ENCODE peak calls at places on chromosomes 3 and 15, in five cellular contexts. One of them, this sample, is unnamed.
A peak's percentile ranks its signal among the peaks of the same experiment; 100 is the strongest.

GRCh38 chr15:33425149-33425548 is 114.4 kb downstream of the RYR3 start:
- DNase-seq in cerebellar cortex: no peak
- DNase-seq in WTC11: no peak
- DNase-seq in CD8-positive, alpha-beta memory T cell: no peak
- DNase-seq in activated CD4-positive, CD25-positive, alpha-beta regulatory T cell: no peak
- DNase-seq in this sample: no peak

GRCh38 chr15:49927462-49927861 is 191.6 kb downstream of the ATP8B4 start:
- DNase-seq in CD8-positive, alpha-beta memory T cell: no peak
- DNase-seq in WTC11: no peak
- DNase-seq in cerebellar cortex: no peak
- DNase-seq in activated CD4-positive, CD25-positive, alpha-beta regulatory T cell: no peak
- DNase-seq in this sample: no peak

GRCh38 chr3:133377396-133377795 is 22.5 kb upstream of the BFSP2 start:
- DNase-seq in CD8-positive, alpha-beta memory T cell: no peak
- DNase-seq in cerebellar cortex: peak; percentile 47
- DNase-seq in WTC11: no peak
- DNase-seq in activated CD4-positive, CD25-positive, alpha-beta regulatory T cell: no peak
- DNase-seq in this sample: no peak

GRCh38 chr3:54928056-54928770 is at the start of gene LRTM1:
- DNase-seq in cerebellar cortex: no peak
- DNase-seq in CD8-positive, alpha-beta memory T cell: no peak
- DNase-seq in activated CD4-positive, CD25-positive, alpha-beta regulatory T cell: no peak
- DNase-seq in WTC11: no peak
- DNase-seq in this sample: no peak

GRCh38 chr3:157160652-157161480 is 919 bp upstream of the CCNL1 start:
- DNase-seq in cerebellar cortex: peak; percentile 75
- DNase-seq in CD8-positive, alpha-beta memory T cell: peak; percentile 71
- DNase-seq in WTC11: no peak
- DNase-seq in activated CD4-positive, CD25-positive, alpha-beta regulatory T cell: peak; percentile 41
- DNase-seq in this sample: peak; percentile 92

GRCh38 chr3:155308831-155309230 is 15.3 kb upstream of the STRIT1 start:
- DNase-seq in WTC11: no peak
- DNase-seq in CD8-positive, alpha-beta memory T cell: no peak
- DNase-seq in cerebellar cortex: no peak
- DNase-seq in activated CD4-positive, CD25-positive, alpha-beta regulatory T cell: no peak
- DNase-seq in this sample: no peak

GRCh38 chr3:47645551-47645950 is 66.9 kb upstream of the CSPG5 start:
- DNase-seq in activated CD4-positive, CD25-positive, alpha-beta regulatory T cell: no peak
- DNase-seq in cerebellar cortex: no peak
- DNase-seq in CD8-positive, alpha-beta memory T cell: no peak
- DNase-seq in WTC11: no peak
- DNase-seq in this sample: no peak

GRCh38 chr3:88151358-88151757 is 1.6 kb downstream of the C3orf38 start:
- DNase-seq in activated CD4-positive, CD25-positive, alpha-beta regulatory T cell: no peak
- DNase-seq in cerebellar cortex: no peak
- DNase-seq in WTC11: no peak
- DNase-seq in CD8-positive, alpha-beta memory T cell: no peak
- DNase-seq in this sample: no peak

GRCh38 chr3:122969585-122970453 is 57.7 kb downstream of the SEMA5B start:
- DNase-seq in cerebellar cortex: no peak
- DNase-seq in activated CD4-positive, CD25-positive, alpha-beta regulatory T cell: no peak
- DNase-seq in WTC11: no peak
- DNase-seq in CD8-positive, alpha-beta memory T cell: no peak
- DNase-seq in this sample: no peak

GRCh38 chr3:4898454-4899313 is 80.6 kb upstream of the BHLHE40 start:
- DNase-seq in cerebellar cortex: no peak
- DNase-seq in activated CD4-positive, CD25-positive, alpha-beta regulatory T cell: no peak
- DNase-seq in WTC11: no peak
- DNase-seq in CD8-positive, alpha-beta memory T cell: no peak
- DNase-seq in this sample: no peak

GRCh38 chr3:150636258-150636657 is 33.1 kb downstream of the SELENOT start:
- DNase-seq in cerebellar cortex: no peak
- DNase-seq in CD8-positive, alpha-beta memory T cell: no peak
- DNase-seq in activated CD4-positive, CD25-positive, alpha-beta regulatory T cell: no peak
- DNase-seq in WTC11: no peak
- DNase-seq in this sample: no peak

GRCh38 chr3:34357461-34357860 is 559.0 kb downstream of the PDCD6IP start:
- DNase-seq in activated CD4-positive, CD25-positive, alpha-beta regulatory T cell: no peak
- DNase-seq in CD8-positive, alpha-beta memory T cell: no peak
- DNase-seq in cerebellar cortex: no peak
- DNase-seq in WTC11: no peak
- DNase-seq in this sample: no peak

GRCh38 chr15:96340611-96341464 is 10.3 kb downstream of the NR2F2 start:
- DNase-seq in WTC11: peak; percentile 80
- DNase-seq in CD8-positive, alpha-beta memory T cell: no peak
- DNase-seq in cerebellar cortex: peak; percentile 74
- DNase-seq in activated CD4-positive, CD25-positive, alpha-beta regulatory T cell: no peak
- DNase-seq in this sample: no peak

GRCh38 chr15:99613887-99614642 is 48.3 kb downstream of the MEF2A start:
- DNase-seq in activated CD4-positive, CD25-positive, alpha-beta regulatory T cell: no peak
- DNase-seq in cerebellar cortex: no peak
- DNase-seq in CD8-positive, alpha-beta memory T cell: no peak
- DNase-seq in WTC11: no peak
- DNase-seq in this sample: peak; percentile 59

GRCh38 chr3:126393563-126393962 is 1.1 kb upstream of the CFAP100 start:
- DNase-seq in CD8-positive, alpha-beta memory T cell: no peak
- DNase-seq in activated CD4-positive, CD25-positive, alpha-beta regulatory T cell: no peak
- DNase-seq in WTC11: no peak
- DNase-seq in cerebellar cortex: no peak
- DNase-seq in this sample: no peak

GRCh38 chr15:43792761-43793493 is 807 bp downstream of the SERF2 start:
- DNase-seq in cerebellar cortex: no peak
- DNase-seq in WTC11: peak; percentile 23
- DNase-seq in CD8-positive, alpha-beta memory T cell: peak; percentile 27
- DNase-seq in activated CD4-positive, CD25-positive, alpha-beta regulatory T cell: no peak
- DNase-seq in this sample: peak; percentile 59

GRCh38 chr3:156620260-156620659 is 54.1 kb upstream of the TIPARP start:
- DNase-seq in CD8-positive, alpha-beta memory T cell: no peak
- DNase-seq in WTC11: no peak
- DNase-seq in activated CD4-positive, CD25-positive, alpha-beta regulatory T cell: no peak
- DNase-seq in cerebellar cortex: no peak
- DNase-seq in this sample: no peak

GRCh38 chr3:104825116-104825515 is 541.6 kb upstream of the ALCAM start:
- DNase-seq in CD8-positive, alpha-beta memory T cell: no peak
- DNase-seq in cerebellar cortex: no peak
- DNase-seq in activated CD4-positive, CD25-positive, alpha-beta regulatory T cell: no peak
- DNase-seq in WTC11: peak; percentile 57
- DNase-seq in this sample: no peak

GRCh38 chr3:5212625-5213573 is 25.4 kb downstream of the EDEM1 start:
- DNase-seq in cerebellar cortex: no peak
- DNase-seq in CD8-positive, alpha-beta memory T cell: no peak
- DNase-seq in WTC11: peak; percentile 26
- DNase-seq in activated CD4-positive, CD25-positive, alpha-beta regulatory T cell: no peak
- DNase-seq in this sample: no peak

GRCh38 chr3:181316481-181316880 is 326.9 kb upstream of the DNAJC19 start:
- DNase-seq in CD8-positive, alpha-beta memory T cell: no peak
- DNase-seq in activated CD4-positive, CD25-positive, alpha-beta regulatory T cell: no peak
- DNase-seq in WTC11: no peak
- DNase-seq in cerebellar cortex: no peak
- DNase-seq in this sample: no peak

GRCh38 chr15:60699845-60700244 is 220.9 kb upstream of the ICE2 start:
- DNase-seq in WTC11: no peak
- DNase-seq in CD8-positive, alpha-beta memory T cell: no peak
- DNase-seq in activated CD4-positive, CD25-positive, alpha-beta regulatory T cell: no peak
- DNase-seq in cerebellar cortex: no peak
- DNase-seq in this sample: no peak

This sample was measured in Peyer's patch.